ENCODE peak calls at places on chromosomes 11 and 22, in four cellular contexts. I is cardiac muscle cell, Y is A549, V is mucosa of descending colon. C is an unnamed sample.

GRCh38 chr22:24875862-24876506 is 70.0 kb downstream of the SGSM1 start:
- DNase-seq in I (peak), Y (no peak), V (no peak), C (no peak)

GRCh38 chr11:64553554-64554201 is 37.3 kb upstream of the SLC22A12 start:
- DNase-seq in I (peak), Y (peak), V (no peak), C (peak)

GRCh38 chr22:31618057-31618456 is 44.0 kb downstream of the PISD start:
- DNase-seq in I (no peak), Y (no peak), V (peak), C (no peak)

GRCh38 chr11:35567737-35568465 is 42.5 kb upstream of the PAMR1 start:
- DNase-seq in I (no peak), Y (no peak), V (no peak), C (no peak)

GRCh38 chr11:117911694-117912093 is 17.5 kb downstream of the TMPRSS13 start:
- DNase-seq in I (no peak), Y (no peak), V (no peak), C (no peak)

GRCh38 chr11:2825261-2825885 is 60.2 kb downstream of the CDKN1C start:
- DNase-seq in I (no peak), Y (no peak), V (peak), C (no peak)

GRCh38 chr11:133570376-133570775 is 38.1 kb upstream of the OPCML start:
- DNase-seq in I (no peak), Y (no peak), V (no peak), C (no peak)

GRCh38 chr11:106306942-106307341 is 229.5 kb downstream of the AASDHPPT start:
- DNase-seq in I (no peak), Y (no peak), V (no peak), C (no peak)

GRCh38 chr22:29907753-29908515 is 25.0 kb downstream of the MTMR3 start:
- DNase-seq in I (peak), Y (peak), V (peak), C (no peak)

GRCh38 chr11:1228183-1228821 is 5.4 kb downstream of the MUC5B start:
- DNase-seq in I (no peak), Y (no peak), V (peak), C (no peak)

GRCh38 chr11:119590651-119591308 is 138.2 kb downstream of the NECTIN1 start:
- DNase-seq in I (no peak), Y (no peak), V (no peak), C (no peak)

GRCh38 chr11:95680169-95680929 is 109.2 kb downstream of the FAM76B start:
- DNase-seq in I (no peak), Y (no peak), V (no peak), C (no peak)

GRCh38 chr22:49393526-49393925 is 434.1 kb downstream of the BRD1 start:
- DNase-seq in I (no peak), Y (no peak), V (no peak), C (no peak)

GRCh38 chr11:66542362-66542761 is 3.5 kb downstream of the ZDHHC24 start:
- DNase-seq in I (no peak), Y (no peak), V (no peak), C (no peak)

GRCh38 chr11:1128333-1129142 is 29.2 kb upstream of the MUC5AC start:
- DNase-seq in I (no peak), Y (no peak), V (no peak), C (peak)

DNA sequence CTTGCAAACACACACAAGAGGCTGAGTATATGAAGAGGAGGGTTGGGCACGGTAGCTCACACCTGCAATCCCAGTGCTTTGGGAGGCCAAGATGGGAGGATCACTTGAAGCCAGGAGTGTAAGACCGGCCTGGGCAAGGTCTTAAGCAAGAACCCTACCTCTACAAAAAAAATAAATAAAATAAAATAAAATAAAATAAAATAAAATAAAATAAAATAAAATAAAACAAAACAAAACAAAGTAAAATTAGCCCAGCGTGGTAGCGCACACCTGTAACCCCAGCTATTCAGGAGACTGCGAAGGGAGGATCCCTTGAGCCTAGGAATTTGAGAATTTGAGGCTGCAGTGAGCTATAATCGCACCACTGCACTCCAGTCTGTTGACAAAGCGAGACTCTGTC is 337.9 kb downstream of the SHANK2 start:
- DNase-seq in I (no peak), Y (no peak), V (no peak), C (no peak)
- TF ChIP-seq CTCF in I (no peak), Y (no peak), V (no peak), C (no peak)

GRCh38 chr22:36406139-36406538 is 18.4 kb upstream of the MYH9 start:
- DNase-seq in I (no peak), Y (no peak), V (no peak), C (no peak)

GRCh38 chr22:36405221-36405631 is 17.5 kb upstream of the MYH9 start:
- DNase-seq in I (no peak), Y (no peak), V (no peak), C (no peak)

GRCh38 chr22:36404436-36404835 is 16.7 kb upstream of the MYH9 start:
- DNase-seq in I (no peak), Y (no peak), V (no peak), C (no peak)

GRCh38 chr22:36406721-36407120 is 19.0 kb upstream of the MYH9 start:
- DNase-seq in I (no peak), Y (no peak), V (no peak), C (no peak)

GRCh38 chr22:36405671-36406070 is 17.9 kb upstream of the MYH9 start:
- DNase-seq in I (no peak), Y (no peak), V (peak), C (peak)
- TF ChIP-seq CTCF in I (no peak), Y (no peak), V (no peak), C (no peak)

DNA sequence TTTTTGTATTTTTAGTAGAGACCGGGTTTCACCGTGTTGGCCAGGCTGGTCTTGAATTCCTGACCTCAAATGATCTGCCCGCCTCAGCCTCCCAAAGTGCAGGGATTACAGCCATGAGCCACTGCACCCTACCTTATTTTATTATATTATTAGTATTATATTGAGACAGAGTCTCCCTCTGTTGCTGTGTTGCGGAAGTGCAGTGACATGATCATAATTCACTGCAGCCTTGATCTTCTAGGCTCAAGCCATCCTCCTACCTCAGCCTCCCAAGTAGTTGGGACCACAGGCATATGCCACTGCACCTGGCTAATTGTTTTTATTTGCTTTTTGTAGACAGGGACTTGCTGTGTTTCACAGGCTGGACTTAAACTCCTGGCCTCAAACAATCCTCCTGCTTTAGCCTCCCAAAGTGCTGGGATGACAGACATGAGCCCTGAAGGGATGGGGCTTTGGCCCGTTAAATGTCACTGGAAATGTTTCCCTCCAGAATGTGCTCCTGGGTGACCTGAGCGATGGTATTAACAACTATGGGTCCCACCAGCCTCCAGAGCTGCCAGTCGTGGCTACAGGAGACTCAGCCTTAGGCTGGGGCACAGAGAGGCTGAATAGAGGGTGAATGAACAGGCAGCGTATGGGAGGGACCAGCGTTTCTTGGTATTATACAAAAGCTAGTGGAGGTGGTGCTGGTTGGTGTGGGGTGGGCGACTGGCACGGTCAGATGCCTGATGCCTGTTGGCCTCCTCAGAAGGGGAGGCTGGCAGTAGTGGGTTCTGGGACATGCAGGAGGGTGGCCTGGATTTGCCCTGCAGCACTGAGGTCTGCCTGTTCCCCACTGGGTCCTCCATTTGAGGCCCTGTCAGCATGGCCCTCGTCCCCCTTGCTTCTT is 7.3 kb downstream of the TANGO2 start:
- DNase-seq in I (no peak), Y (no peak), V (peak), C (no peak)
- TF ChIP-seq CTCF in I (peak), Y (peak), V (no peak), C (no peak)

DNA sequence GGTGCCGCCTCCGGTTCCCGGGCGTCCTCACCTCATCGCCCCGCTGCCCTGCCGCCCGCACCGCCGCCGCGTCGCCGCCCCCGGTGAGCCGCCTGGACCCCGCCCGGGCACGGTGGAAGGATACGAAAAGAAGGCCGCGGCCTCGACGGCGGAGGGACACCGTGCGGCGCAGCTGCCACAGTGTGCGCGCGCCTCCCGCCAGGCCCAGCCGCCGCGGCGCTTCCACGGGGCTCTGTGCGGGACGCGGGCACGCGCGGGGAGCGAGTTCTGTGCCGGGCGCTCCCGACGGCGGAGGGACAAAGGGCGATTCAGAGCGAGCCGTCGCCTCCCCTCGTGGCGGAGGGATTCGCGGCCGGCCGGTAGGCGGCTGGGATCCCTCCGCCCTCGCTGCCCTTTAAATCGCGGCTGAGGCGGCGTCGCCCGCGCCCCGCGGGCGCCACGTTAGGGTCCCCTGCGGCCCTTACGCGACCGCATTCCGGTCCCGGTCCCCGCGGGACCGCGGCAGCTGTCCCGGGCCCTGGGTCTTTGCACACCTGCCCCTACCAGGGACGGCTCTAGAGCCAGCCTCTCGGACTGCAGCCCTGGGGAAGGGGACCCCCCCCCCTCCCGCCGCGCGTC is 568 bp upstream of the KMT5B start:
- DNase-seq in I (peak), Y (peak), V (peak), C (peak)
- TF ChIP-seq CTCF in I (no peak), Y (no peak), V (no peak), C (no peak)

DNA sequence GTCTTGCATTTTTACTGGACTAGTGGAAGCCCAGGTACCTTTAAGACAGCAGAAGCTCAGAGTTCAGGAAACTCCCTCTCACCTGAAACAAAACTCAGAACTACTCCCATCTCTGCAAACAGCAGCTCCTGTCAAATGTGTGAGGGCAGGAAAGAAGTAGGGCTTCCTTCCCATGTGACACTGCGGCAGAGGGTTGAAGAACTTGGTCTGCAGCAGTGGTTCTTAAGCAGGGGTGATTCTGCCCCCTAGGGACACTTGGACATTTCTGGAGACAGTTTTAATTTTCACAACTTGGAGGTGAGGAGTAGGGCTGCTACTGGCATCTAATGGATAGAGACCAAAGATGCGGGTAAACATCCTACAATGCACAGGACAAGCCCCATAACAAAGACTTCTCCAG is 63.4 kb downstream of the RCN1 start:
- DNase-seq in I (no peak), Y (no peak), V (no peak), C (no peak)
- TF ChIP-seq CTCF in I (peak), Y (no peak), V (no peak), C (no peak)

DNA sequence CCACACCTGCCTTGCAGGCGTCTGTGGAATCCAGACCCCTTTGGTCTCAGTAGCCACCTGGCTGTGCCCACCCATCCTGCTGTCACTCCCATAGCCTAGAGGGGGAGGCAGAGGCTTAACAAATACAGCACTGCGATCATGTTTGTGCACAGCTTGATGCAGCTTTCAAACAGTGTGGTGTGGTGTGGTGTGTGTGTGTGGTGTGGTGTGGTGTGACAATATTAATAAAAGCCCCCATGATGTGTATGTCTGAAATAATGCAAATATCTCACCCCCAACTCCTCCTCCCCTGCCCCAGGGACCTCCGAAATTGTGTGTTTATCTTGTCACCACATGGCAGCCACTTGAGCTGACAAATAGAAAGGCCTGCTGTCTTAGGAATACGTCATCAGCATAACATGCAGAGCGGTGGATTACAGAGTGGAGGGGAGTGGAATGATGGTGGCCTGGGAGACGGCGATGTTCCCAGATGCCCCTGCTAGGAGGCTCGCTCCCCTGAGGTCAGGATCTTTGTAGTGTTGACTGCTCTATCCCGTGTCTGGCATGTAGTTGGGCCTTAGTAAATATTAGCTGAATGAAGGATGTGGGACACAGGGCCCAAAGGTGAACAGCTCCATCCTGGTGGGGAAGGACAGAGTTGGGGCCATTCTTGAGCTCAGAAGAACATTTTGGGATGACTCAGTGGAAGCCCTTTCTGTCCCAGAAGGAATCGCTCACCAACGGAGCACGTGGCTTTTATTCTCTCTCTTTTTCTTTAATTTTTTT is 2.8 kb downstream of the PDXP start:
- DNase-seq in I (peak), Y (no peak), V (peak), C (no peak)
- TF ChIP-seq CTCF in I (peak), Y (no peak), V (no peak), C (no peak)

C was measured in activated B cell treated with CpG ODN at 0.5 μM for 24 hours.